ENCODE peak calls at places on chromosomes 13 and 19, in nine cellular contexts. W is RCC 7860; S is T-helper 1 cell; K is Right ventricle myocardium inferior; Y is naive thymus-derived CD4-positive, alpha-beta T cell; U is type B pancreatic cell; A is neural crest cell; N is SK-N-SH; M is activated CD4-positive, alpha-beta T cell treated with anti-CD3 and anti-CD28 coated beads, Interleukin-2, amount 10 ng/mL, durations not matched to agents 7 days and 5 days. D is an unnamed sample.

GRCh38 chr19:35899547-35900214 is 659 bp downstream of the NFKBID start:
- DNase-seq in M (peak), N (peak), W (peak), Y (peak), S (peak), K (peak), U (peak), A (peak), D (peak)

GRCh38 chr19:32817252-32817912 is 52.2 kb downstream of the SLC7A9 start:
- DNase-seq in U (no peak), Y (no peak), N (no peak), W (no peak), K (no peak), M (no peak), A (no peak), S (no peak), D (no peak)

GRCh38 chr13:99990045-99990977 is 8.7 kb downstream of the ZIC2 start:
- DNase-seq in A (no peak), W (no peak), U (peak), K (no peak), M (no peak), S (no peak), Y (no peak), N (peak), D (peak)

GRCh38 chr19:1796395-1797142 is 15.5 kb downstream of the ATP8B3 start:
- DNase-seq in W (no peak), N (peak), M (no peak), S (no peak), U (no peak), Y (no peak), K (no peak), A (no peak), D (no peak)

GRCh38 chr13:57813641-57814040 is 182.1 kb downstream of the PCDH17 start:
- DNase-seq in S (no peak), U (no peak), K (no peak), N (peak), Y (no peak), A (no peak), M (no peak), W (no peak), D (no peak)

GRCh38 chr13:59510377-59510776 is 653.4 kb downstream of the DIAPH3 start:
- DNase-seq in A (no peak), W (no peak), U (no peak), M (no peak), S (no peak), K (no peak), Y (no peak), N (no peak), D (no peak)

GRCh38 chr19:30651066-30651465 is 278.9 kb downstream of the ZNF536 start:
- DNase-seq in M (no peak), A (no peak), Y (no peak), S (no peak), K (no peak), U (peak), N (no peak), W (no peak), D (no peak)

GRCh38 chr19:4582980-4583842 is 23.7 kb upstream of the SEMA6B start:
- DNase-seq in Y (no peak), A (no peak), K (no peak), U (no peak), M (no peak), W (peak), S (no peak), N (peak), D (no peak)

GRCh38 chr19:13920940-13921744 is 15.1 kb downstream of the CC2D1A start:
- DNase-seq in M (peak), U (no peak), K (no peak), Y (peak), W (peak), S (no peak), A (no peak), N (peak), D (peak)

GRCh38 chr19:51552996-51553725 is 17.9 kb upstream of the ZNF175 start:
- DNase-seq in W (peak), M (peak), U (peak), K (peak), S (no peak), A (peak), N (peak), Y (no peak), D (peak)

GRCh38 chr19:2171349-2172145 is 7.8 kb downstream of the DOT1L start:
- DNase-seq in A (no peak), Y (peak), M (peak), S (peak), N (peak), K (peak), W (no peak), U (no peak), D (no peak)

GRCh38 chr13:40910324-40911050 is 108.6 kb downstream of the ELF1 start:
- DNase-seq in W (no peak), K (no peak), M (no peak), Y (no peak), S (no peak), U (no peak), A (no peak), N (no peak), D (no peak)

GRCh38 chr13:44365008-44365407 is 8.6 kb upstream of the SERP2 start:
- DNase-seq in Y (no peak), M (no peak), A (no peak), N (no peak), W (peak), S (no peak), U (no peak), K (no peak), D (peak)

GRCh38 chr13:59745395-59745788 is 418.3 kb downstream of the DIAPH3 start:
- DNase-seq in U (no peak), W (peak), Y (no peak), N (no peak), S (no peak), K (no peak), A (no peak), M (no peak), D (peak)

GRCh38 chr13:101452519-101453485 is at the start of gene ITGBL1:
- DNase-seq in W (no peak), K (no peak), S (no peak), A (no peak), N (peak), U (no peak), M (no peak), Y (no peak), D (peak)

GRCh38 chr19:6687117-6687516 is 17.2 kb upstream of the TNFSF14 start:
- DNase-seq in N (no peak), M (no peak), Y (no peak), W (peak), A (no peak), U (no peak), K (no peak), S (no peak), D (no peak)

GRCh38 chr13:47256618-47257017 is 359.8 kb upstream of the HTR2A start:
- DNase-seq in M (no peak), N (no peak), K (no peak), W (no peak), Y (no peak), S (no peak), U (no peak), A (no peak), D (peak)

GRCh38 chr13:23871616-23872220 is 17.5 kb downstream of the MIPEP start:
- DNase-seq in Y (peak), S (no peak), N (peak), W (peak), M (no peak), A (no peak), U (no peak), K (no peak), D (peak)

D was measured in astrocyte of the spinal cord.